ENCODE peak calls at places on chromosome 20, in four cellular contexts. S is H7, Y is esophagus muscularis mucosa, M is PC-9. X is an unnamed sample.

GRCh38 chr20:40719330-40719729 is 30.3 kb upstream of the MAFB start:
- DNase-seq in Y (no peak), M (no peak), S (no peak), X (no peak)

GRCh38 chr20:3672864-3673550 is 8.8 kb downstream of the ADAM33 start:
- DNase-seq in S (peak; percentile 69), Y (no peak), M (no peak), X (no peak)

GRCh38 chr20:46872315-46873211 is 22.1 kb upstream of the EYA2 start:
- DNase-seq in Y (no peak), M (no peak), S (peak; percentile 27), X (no peak)

GRCh38 chr20:12883507-12883885 is 125.3 kb upstream of the SPTLC3 start:
- DNase-seq in S (no peak), M (no peak), Y (no peak), X (no peak)

GRCh38 chr20:33516882-33517281 is 27.0 kb downstream of the CBFA2T2 start:
- DNase-seq in S (no peak), Y (no peak), M (no peak), X (no peak)

GRCh38 chr20:21389368-21389767 is 8.0 kb downstream of the NKX2-4 start:
- DNase-seq in Y (no peak), M (no peak), S (no peak), X (no peak)

GRCh38 chr20:49615401-49616153 is 47.6 kb upstream of the PTGIS start:
- DNase-seq in Y (no peak), M (peak; percentile 97), S (peak; percentile 51), X (no peak)

GRCh38 chr20:50569864-50570836 is 60.0 kb downstream of the PTPN1 start:
- DNase-seq in M (peak; percentile 20), Y (no peak), S (peak; percentile 76), X (no peak)

GRCh38 chr20:48945840-48946514 is 24.5 kb downstream of the ARFGEF2 start:
- DNase-seq in M (peak; percentile 95), Y (no peak), S (no peak), X (no peak)

GRCh38 chr20:12564982-12565381 is 443.8 kb upstream of the SPTLC3 start:
- DNase-seq in M (no peak), S (no peak), Y (no peak), X (no peak)

GRCh38 chr20:41889125-41889870 is 271.1 kb upstream of the CHD6 start:
- DNase-seq in S (peak; percentile 21), Y (peak; percentile 55), M (no peak), X (no peak)

X was measured in germinal center.